ENCODE peak calls at places on chromosomes 7 and 10, in seven cellular contexts. Z is sciatic nerve; I is CD4-positive, alpha-beta T cell; A is effector memory CD8-positive, alpha-beta T cell; P is CD8-positive, alpha-beta memory T cell; C is right lobe of liver; W is SHP77 treated with DMSO at 0.1 percent for 48 hours. B is an unnamed sample.

GRCh38 chr10:70705121-70705861 is 33.0 kb downstream of the ADAMTS14 start:
- DNase-seq in Z (no peak), I (no peak), A (no peak), P (no peak), C (no peak), W (no peak), B (no peak)

GRCh38 chr7:131236318-131236672 is 91.4 kb upstream of the MKLN1 start:
- DNase-seq in Z (no peak), I (no peak), A (no peak), P (no peak), C (no peak), W (no peak), B (no peak)

GRCh38 chr7:129435414-129435829 is 1.2 kb downstream of the STRIP2 start:
- DNase-seq in Z (no peak), I (no peak), A (no peak), P (no peak), C (no peak), W (no peak), B (no peak)

GRCh38 chr7:42522227-42522991 is 285.4 kb upstream of the GLI3 start:
- DNase-seq in Z (peak), I (no peak), A (no peak), P (no peak), C (no peak), W (no peak), B (no peak)

GRCh38 chr10:14397069-14397468 is 66.3 kb upstream of the FRMD4A start:
- DNase-seq in Z (peak), I (no peak), A (no peak), P (no peak), C (no peak), W (no peak), B (no peak)

GRCh38 chr10:102502029-102502336 is 529 bp downstream of the ACTR1A start:
- DNase-seq in Z (peak), I (peak), A (peak), P (peak), C (peak), W (peak), B (peak)

GRCh38 chr10:71048995-71049650 is 160.8 kb upstream of the PCBD1 start:
- DNase-seq in Z (no peak), I (no peak), A (no peak), P (no peak), C (no peak), W (no peak), B (no peak)

GRCh38 chr10:26468291-26468690 is 30.1 kb downstream of the APBB1IP start:
- DNase-seq in Z (no peak), I (no peak), A (no peak), P (no peak), C (no peak), W (no peak), B (no peak)

GRCh38 chr7:150368884-150369739 is 490 bp downstream of the REPIN1 start:
- DNase-seq in Z (peak), I (peak), A (no peak), P (peak), C (peak), W (no peak), B (peak)

GRCh38 chr7:108448777-108449576 is 7.3 kb downstream of the NRCAM start:
- DNase-seq in Z (no peak), I (no peak), A (no peak), P (no peak), C (no peak), W (no peak), B (no peak)

GRCh38 chr7:112500619-112501018 is 19.8 kb downstream of the LSMEM1 start:
- DNase-seq in Z (no peak), I (no peak), A (no peak), P (no peak), C (no peak), W (no peak), B (no peak)

GRCh38 chr10:124520553-124521428 is 59.2 kb downstream of the LHPP start:
- DNase-seq in Z (no peak), I (no peak), A (no peak), P (no peak), C (no peak), W (no peak), B (no peak)

GRCh38 chr10:7320072-7320471 is 90.8 kb downstream of the SFMBT2 start:
- DNase-seq in Z (no peak), I (no peak), A (no peak), P (no peak), C (no peak), W (no peak), B (no peak)

GRCh38 chr10:91350651-91351081 is 59.5 kb upstream of the HECTD2 start:
- DNase-seq in Z (no peak), I (no peak), A (no peak), P (no peak), C (no peak), W (no peak), B (no peak)

GRCh38 chr7:97580205-97580604 is 151.7 kb upstream of the TAC1 start:
- DNase-seq in Z (no peak), I (no peak), A (no peak), P (no peak), C (no peak), W (no peak), B (no peak)

GRCh38 chr10:113959383-113959760 is 84.3 kb upstream of the ADRB1 start:
- DNase-seq in Z (no peak), I (no peak), A (no peak), P (no peak), C (no peak), W (peak), B (no peak)

GRCh38 chr7:5455581-5456222 is 32.1 kb upstream of the TNRC18 start:
- DNase-seq in Z (no peak), I (no peak), A (no peak), P (no peak), C (no peak), W (no peak), B (no peak)

GRCh38 chr7:65390588-65390987 is 16.9 kb downstream of the ZNF92 start:
- DNase-seq in Z (no peak), I (no peak), A (no peak), P (no peak), C (no peak), W (no peak), B (no peak)

GRCh38 chr7:149497467-149498261 is at the start of gene ZNF746:
- DNase-seq in Z (peak), I (peak), A (peak), P (peak), C (peak), W (peak), B (peak)

GRCh38 chr7:4479367-4480039 is 202.6 kb upstream of the FOXK1 start:
- DNase-seq in Z (no peak), I (no peak), A (no peak), P (no peak), C (no peak), W (peak), B (no peak)

GRCh38 chr7:1940402-1940786 is 270.3 kb downstream of the ELFN1 start:
- DNase-seq in Z (peak), I (peak), A (peak), P (peak), C (no peak), W (no peak), B (peak)

GRCh38 chr10:78121801-78122200 is 88.1 kb downstream of the RPS24 start:
- DNase-seq in Z (no peak), I (no peak), A (no peak), P (no peak), C (no peak), W (no peak), B (no peak)

B was measured in naive B cell.